ENCODE peak calls at places on chromosomes 13 and 19, in eight cellular contexts. K is brain microvascular endothelial cell, C is astrocyte of the spinal cord, H is HFFc6, L is GM13976, P is endothelial cell, F is upper lobe of left lung, G is foreskin fibroblast. A is an unnamed sample.

GRCh38 chr13:89673789-89674311 is 1673.6 kb upstream of the MIR17HG start:
- DNase-seq in K (no peak), C (no peak), H (no peak), L (no peak), P (no peak), F (no peak), G (no peak), A (no peak)

GRCh38 chr19:14519860-14520407 is 1.7 kb upstream of the DNAJB1 start:
- DNase-seq in K (no peak), C (peak; percentile 88), H (peak; percentile 56), L (no peak), P (no peak), F (no peak), G (peak; percentile 89), A (no peak)

GRCh38 chr19:15475611-15476010 is 3.7 kb downstream of the PGLYRP2 start:
- DNase-seq in K (no peak), C (no peak), H (no peak), L (peak; percentile 5), P (no peak), F (no peak), G (no peak), A (no peak)

GRCh38 chr19:13906525-13906904 is 514 bp downstream of the CC2D1A start:
- DNase-seq in K (no peak), C (no peak), H (no peak), L (no peak), P (no peak), F (no peak), G (peak; percentile 38), A (no peak)

GRCh38 chr19:40512110-40512472 is 45.3 kb downstream of the SPTBN4 start:
- DNase-seq in K (no peak), C (no peak), H (no peak), L (no peak), P (no peak), F (no peak), G (no peak), A (no peak)

GRCh38 chr13:71517004-71517403 is 350.0 kb downstream of the DACH1 start:
- DNase-seq in K (peak; percentile 37), C (peak; percentile 8), H (no peak), L (no peak), P (no peak), F (no peak), G (peak; percentile 35), A (no peak)

GRCh38 chr13:61142506-61142905 is 273.1 kb downstream of the PCDH20 start:
- DNase-seq in K (no peak), C (no peak), H (no peak), L (no peak), P (no peak), F (no peak), G (no peak), A (no peak)

GRCh38 chr13:28585557-28585956 is 73.4 kb upstream of the POMP start:
- DNase-seq in K (no peak), C (no peak), H (no peak), L (no peak), P (no peak), F (no peak), G (no peak), A (no peak)

GRCh38 chr13:30829788-30830637 is 76.1 kb upstream of the MEDAG start:
- DNase-seq in K (no peak), C (no peak), H (no peak), L (no peak), P (no peak), F (no peak), G (no peak), A (no peak)

GRCh38 chr13:106756446-106756845 is 188.5 kb upstream of the ARGLU1 start:
- DNase-seq in K (no peak), C (no peak), H (no peak), L (no peak), P (no peak), F (no peak), G (no peak), A (no peak)

GRCh38 chr19:50365434-50366306 is at the start of gene NAPSA:
- DNase-seq in K (no peak), C (no peak), H (no peak), L (peak; percentile 33), P (no peak), F (peak; percentile 27), G (no peak), A (no peak)

GRCh38 chr13:66461021-66461420 is 769.1 kb downstream of the PCDH9 start:
- DNase-seq in K (no peak), C (peak; percentile 14), H (no peak), L (no peak), P (no peak), F (no peak), G (peak; percentile 11), A (no peak)

GRCh38 chr19:39038098-39038497 is 5.7 kb upstream of the FBXO27 start:
- DNase-seq in K (peak; percentile 43), C (peak; percentile 19), H (peak; percentile 32), L (peak; percentile 57), P (peak; percentile 41), F (no peak), G (peak; percentile 57), A (no peak)

GRCh38 chr19:18470153-18470552 is 32.2 kb upstream of the ISYNA1 start:
- DNase-seq in K (no peak), C (no peak), H (no peak), L (peak; percentile 74), P (peak; percentile 44), F (peak; percentile 78), G (peak; percentile 60), A (no peak)
- TF ChIP-seq CTCF in K (peak; percentile 71), C (peak; percentile 56), H (peak; percentile 10), L (peak; percentile 64), P (no peak), F (peak; percentile 16), G (peak; percentile 40), A (no peak)

GRCh38 chr13:43797869-43798268 is 11.1 kb upstream of the ENOX1 start:
- DNase-seq in K (no peak), C (no peak), H (peak; percentile 13), L (no peak), P (no peak), F (no peak), G (peak; percentile 42), A (no peak)
- TF ChIP-seq CTCF in K (no peak), C (no peak), H (peak; percentile 37), L (no peak), P (no peak), F (no peak), G (no peak), A (no peak)

GRCh38 chr13:37074703-37075102 is 15.2 kb upstream of the SUPT20H start:
- DNase-seq in K (no peak), C (peak; percentile 55), H (peak; percentile 41), L (no peak), P (no peak), F (no peak), G (peak; percentile 47), A (no peak)
- TF ChIP-seq CTCF in K (peak; percentile 12), C (peak; percentile 22), H (peak; percentile 80), L (no peak), P (no peak), F (no peak), G (no peak), A (no peak)

DNA sequence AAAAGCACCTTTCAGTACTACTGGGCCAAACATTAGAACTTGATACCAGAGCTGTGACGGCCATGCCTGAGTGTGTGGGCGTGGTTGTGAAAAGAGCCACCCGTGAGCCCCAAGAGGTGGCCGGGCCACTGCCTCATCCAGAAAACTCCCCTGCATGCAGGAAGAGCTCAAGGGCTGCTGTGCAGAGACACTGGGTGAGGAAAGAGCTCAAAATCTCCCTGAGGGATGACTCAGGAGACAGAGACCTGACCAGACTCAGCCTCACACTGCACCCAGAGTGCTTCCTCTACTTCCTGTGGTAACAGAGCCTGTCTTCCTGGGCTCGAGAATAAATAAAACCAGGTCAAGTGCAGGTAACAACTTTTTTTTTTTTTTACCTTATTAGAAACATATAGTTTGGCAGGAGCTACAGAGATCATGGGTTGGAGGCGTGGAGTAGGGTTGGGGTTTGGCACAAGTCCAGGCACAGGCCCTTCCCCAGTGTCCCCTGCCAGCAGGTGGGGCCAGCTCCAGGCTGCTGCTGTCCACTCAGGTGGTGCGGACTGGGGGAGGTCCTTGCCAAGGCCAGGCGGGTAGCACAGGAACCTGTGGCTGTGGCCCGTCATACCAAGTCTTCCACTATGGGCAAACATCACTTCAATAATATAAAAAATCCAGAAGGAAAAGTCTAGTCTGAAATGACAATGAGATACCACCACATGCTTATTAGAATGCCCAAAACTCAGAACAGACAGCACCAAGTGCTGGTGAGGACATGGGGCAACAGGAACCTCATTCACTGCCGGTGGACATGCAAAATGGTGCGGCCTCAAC is 25.5 kb downstream of the ELL start:
- DNase-seq in K (peak; percentile 61), C (peak; percentile 32), H (peak; percentile 77), L (peak; percentile 75), P (no peak), F (no peak), G (peak; percentile 80), A (no peak)
- TF ChIP-seq CTCF in K (no peak), C (peak; percentile 16), H (peak; percentile 29), L (peak; percentile 4), P (no peak), F (no peak), G (no peak), A (no peak)

DNA sequence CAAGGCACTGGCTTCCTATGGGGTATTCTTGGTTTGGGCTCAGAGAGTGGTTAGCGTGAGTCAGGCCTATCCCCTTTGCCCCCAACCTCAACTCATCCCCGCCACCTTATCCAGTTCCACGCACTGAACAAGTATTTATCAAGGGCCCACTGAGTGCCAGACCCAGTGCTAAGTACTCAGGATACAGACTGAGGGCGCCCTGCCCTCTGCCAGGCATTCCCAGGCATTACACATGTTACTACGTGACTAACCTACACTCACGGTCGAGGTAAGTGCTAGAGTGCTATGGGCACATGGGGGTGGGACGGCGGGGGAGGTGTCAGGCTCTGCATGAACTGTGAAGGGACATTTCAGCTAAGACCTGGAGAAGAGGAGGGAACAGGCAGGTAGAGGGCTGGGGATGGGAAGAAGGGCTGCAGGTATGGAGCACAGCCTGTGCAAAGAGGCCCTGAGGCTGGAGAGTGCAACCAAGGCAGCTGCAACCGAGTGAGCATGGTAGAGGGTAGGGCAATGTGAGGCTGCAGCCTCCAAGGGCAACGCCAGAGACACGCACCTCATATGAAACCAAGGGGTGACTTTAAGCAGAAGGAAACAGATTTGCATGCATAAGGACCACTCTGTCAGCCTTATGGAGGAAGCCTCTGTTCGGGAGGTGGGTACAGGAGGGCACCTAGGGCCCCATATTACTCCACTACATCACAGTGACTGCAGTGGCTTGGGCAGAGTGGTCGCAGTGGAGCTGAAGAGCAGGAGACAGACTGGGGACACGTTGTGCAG is 22.5 kb downstream of the DHRS12 start:
- DNase-seq in K (no peak), C (peak; percentile 44), H (no peak), L (peak; percentile 53), P (no peak), F (no peak), G (peak; percentile 52), A (no peak)
- TF ChIP-seq CTCF in K (peak; percentile 69), C (peak; percentile 50), H (peak; percentile 69), L (peak; percentile 31), P (peak; percentile 20), F (no peak), G (peak; percentile 22), A (no peak)

GRCh38 chr13:108609353-108609752 is 20.1 kb upstream of the MYO16 start:
- DNase-seq in K (no peak), C (peak; percentile 53), H (no peak), L (no peak), P (no peak), F (no peak), G (peak; percentile 27), A (no peak)
- TF ChIP-seq CTCF in K (peak; percentile 65), C (peak; percentile 61), H (peak; percentile 70), L (no peak), P (peak; percentile 75), F (no peak), G (peak; percentile 21), A (no peak)

GRCh38 chr13:59750860-59751259 is 412.9 kb downstream of the DIAPH3 start:
- DNase-seq in K (peak; percentile 80), C (peak; percentile 82), H (peak; percentile 65), L (no peak), P (peak; percentile 21), F (no peak), G (peak; percentile 84), A (no peak)
- TF ChIP-seq CTCF in K (peak; percentile 21), C (no peak), H (no peak), L (no peak), P (no peak), F (no peak), G (no peak), A (no peak)

A was measured in omental fat pad.